ENCODE peak calls at places on chromosomes 12 and 14, in seven cellular contexts. W, S, F, J, Q, V and D are unnamed samples.

GRCh38 chr12:674272-674781 is 11.1 kb upstream of the NINJ2 start:
- DNase-seq in W (no peak), S (peak; percentile 24), F (peak; percentile 58), J (no peak), Q (no peak), V (no peak), D (peak; percentile 44)

GRCh38 chr12:779745-780734 is 27.7 kb downstream of the WNK1 start:
- DNase-seq in W (no peak), S (no peak), F (no peak), J (no peak), Q (no peak), V (no peak), D (no peak)

GRCh38 chr12:89451876-89452275 is 72.7 kb downstream of the GALNT4 start:
- DNase-seq in W (no peak), S (no peak), F (no peak), J (peak; percentile 70), Q (no peak), V (no peak), D (no peak)

GRCh38 chr14:31937730-31938346 is 139.3 kb upstream of the ARHGAP5 start:
- DNase-seq in W (peak; percentile 43), S (peak; percentile 46), F (peak; percentile 26), J (no peak), Q (peak; percentile 19), V (no peak), D (peak; percentile 4)

GRCh38 chr14:57277062-57277461 is 8.3 kb downstream of the AP5M1 start:
- DNase-seq in W (no peak), S (no peak), F (no peak), J (no peak), Q (no peak), V (no peak), D (no peak)

GRCh38 chr12:56522486-56523193 is 1.0 kb downstream of the RBMS2 start:
- DNase-seq in W (no peak), S (no peak), F (no peak), J (no peak), Q (no peak), V (no peak), D (no peak)

GRCh38 chr14:89927466-89927865 is 27.1 kb downstream of the EFCAB11 start:
- DNase-seq in W (no peak), S (no peak), F (no peak), J (no peak), Q (no peak), V (no peak), D (no peak)

GRCh38 chr12:97685360-97685759 is 222.8 kb downstream of the RMST start:
- DNase-seq in W (no peak), S (no peak), F (no peak), J (no peak), Q (no peak), V (no peak), D (no peak)

GRCh38 chr14:65210118-65210826 is 108.0 kb upstream of the MAX start:
- DNase-seq in W (no peak), S (no peak), F (no peak), J (no peak), Q (no peak), V (no peak), D (no peak)

GRCh38 chr14:95901014-95901413 is 24.4 kb downstream of the TUNAR start:
- DNase-seq in W (no peak), S (no peak), F (no peak), J (no peak), Q (no peak), V (no peak), D (no peak)

GRCh38 chr14:104422301-104423223 is 157.0 kb upstream of the C14orf180 start:
- DNase-seq in W (no peak), S (no peak), F (no peak), J (no peak), Q (no peak), V (no peak), D (no peak)

GRCh38 chr12:14408208-14408607 is 42.7 kb downstream of the ATF7IP start:
- DNase-seq in W (no peak), S (no peak), F (no peak), J (no peak), Q (no peak), V (no peak), D (no peak)

GRCh38 chr14:59601056-59601455 is 24.4 kb upstream of the CCDC175 start:
- DNase-seq in W (no peak), S (no peak), F (no peak), J (no peak), Q (no peak), V (no peak), D (no peak)

GRCh38 chr12:105227879-105228278 is 8.1 kb downstream of the APPL2 start:
- DNase-seq in W (no peak), S (no peak), F (no peak), J (no peak), Q (no peak), V (no peak), D (no peak)

GRCh38 chr12:58965568-58965967 is 45.3 kb upstream of the LRIG3 start:
- DNase-seq in W (no peak), S (no peak), F (no peak), J (no peak), Q (no peak), V (no peak), D (no peak)

GRCh38 chr12:12717586-12718381 is 616 bp downstream of the CDKN1B start:
- DNase-seq in W (no peak), S (no peak), F (no peak), J (peak; percentile 32), Q (no peak), V (no peak), D (no peak)